ENCODE peak calls at places on chromosome 13, in ten cellular contexts. K, P, W, D, F, R, I, V, Y and S are unnamed samples.

GRCh38 chr13:44755872-44756271 is 179.7 kb upstream of the TSC22D1 start:
- DNase-seq in K (no peak), P (peak; percentile 64), W (no peak), D (no peak), F (no peak), R (no peak), I (no peak), V (no peak), Y (no peak), S (no peak)

GRCh38 chr13:43356566-43356965 is 333.2 kb downstream of the DNAJC15 start:
- DNase-seq in K (no peak), P (no peak), W (no peak), D (no peak), F (no peak), R (no peak), I (no peak), V (no peak), Y (no peak), S (no peak)

GRCh38 chr13:69935043-69935442 is 172.6 kb upstream of the ATXN8OS start:
- DNase-seq in K (no peak), P (peak; percentile 44), W (no peak), D (peak; percentile 7), F (peak; percentile 16), R (no peak), I (no peak), V (no peak), Y (no peak), S (no peak)

GRCh38 chr13:108621421-108621820 is 8.0 kb upstream of the MYO16 start:
- DNase-seq in K (no peak), P (peak; percentile 13), W (no peak), D (no peak), F (no peak), R (no peak), I (no peak), V (no peak), Y (no peak), S (no peak)

GRCh38 chr13:45370922-45371406 is 30.0 kb upstream of the TPT1 start:
- DNase-seq in K (peak; percentile 83), P (peak; percentile 60), W (peak; percentile 75), D (peak; percentile 77), F (peak; percentile 17), R (peak; percentile 84), I (peak; percentile 40), V (peak; percentile 33), Y (peak; percentile 42), S (peak; percentile 42)

GRCh38 chr13:105177265-105177900 is 1358.1 kb downstream of the EFNB2 start:
- DNase-seq in K (no peak), P (no peak), W (no peak), D (no peak), F (no peak), R (no peak), I (no peak), V (no peak), Y (no peak), S (no peak)

GRCh38 chr13:97798836-97799235 is 154.6 kb upstream of the IPO5 start:
- DNase-seq in K (no peak), P (no peak), W (no peak), D (no peak), F (no peak), R (no peak), I (no peak), V (no peak), Y (no peak), S (no peak)

GRCh38 chr13:43472344-43472743 is 314.4 kb downstream of the ENOX1 start:
- DNase-seq in K (no peak), P (no peak), W (no peak), D (no peak), F (no peak), R (no peak), I (no peak), V (no peak), Y (no peak), S (no peak)

GRCh38 chr13:105971720-105972119 is 563.7 kb downstream of the EFNB2 start:
- DNase-seq in K (no peak), P (no peak), W (no peak), D (no peak), F (no peak), R (no peak), I (no peak), V (no peak), Y (no peak), S (no peak)

GRCh38 chr13:48069573-48069972 is 25.3 kb downstream of the MED4 start:
- DNase-seq in K (no peak), P (no peak), W (no peak), D (no peak), F (no peak), R (no peak), I (no peak), V (no peak), Y (no peak), S (no peak)

GRCh38 chr13:48072787-48073186 is 22.1 kb downstream of the MED4 start:
- DNase-seq in K (no peak), P (no peak), W (no peak), D (no peak), F (no peak), R (no peak), I (no peak), V (no peak), Y (no peak), S (no peak)

GRCh38 chr13:48074006-48074405 is 20.9 kb downstream of the MED4 start:
- DNase-seq in K (no peak), P (no peak), W (no peak), D (no peak), F (no peak), R (no peak), I (no peak), V (no peak), Y (no peak), S (no peak)

GRCh38 chr13:48070942-48071341 is 24.0 kb downstream of the MED4 start:
- DNase-seq in K (no peak), P (no peak), W (no peak), D (no peak), F (no peak), R (no peak), I (no peak), V (no peak), Y (no peak), S (no peak)

DNA sequence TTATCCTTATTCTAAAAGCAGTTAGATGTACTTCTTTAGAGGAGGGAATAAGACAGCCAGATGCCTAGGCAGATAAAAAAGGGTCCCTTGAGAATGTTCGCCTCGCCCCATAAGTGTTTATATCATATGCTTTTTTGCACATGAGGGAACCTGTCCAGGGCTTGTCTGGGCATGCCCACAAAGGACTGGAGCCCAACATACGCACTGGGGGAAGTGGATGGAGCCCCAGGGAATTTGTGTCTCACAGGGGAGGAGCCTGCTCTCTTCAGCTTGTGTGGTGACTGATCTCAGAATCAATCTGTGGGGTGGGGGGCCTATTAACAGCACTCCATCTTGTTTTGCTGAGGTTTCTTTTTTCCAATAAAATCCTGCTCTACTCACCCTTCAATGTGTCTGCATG is 22.6 kb downstream of the MED4 start:
- DNase-seq in K (no peak), P (no peak), W (no peak), D (no peak), F (no peak), R (no peak), I (no peak), V (no peak), Y (no peak), S (no peak)
- H3K9me3 ChIP-seq in K (peaks cover 37% of the 10 kb centered on the region), P (peaks cover 7% of the 10 kb centered on the region), W (peaks cover 78% of the 10 kb centered on the region), D (peaks cover 30% of the 10 kb centered on the region), F (peaks cover 34% of the 10 kb centered on the region), R (peaks cover 23% of the 10 kb centered on the region), I (peaks cover 17% of the 10 kb centered on the region), V (no peaks in the 10 kb centered on the region), Y (no peaks in the 10 kb centered on the region), S (peaks cover 2% of the 10 kb centered on the region)

DNA sequence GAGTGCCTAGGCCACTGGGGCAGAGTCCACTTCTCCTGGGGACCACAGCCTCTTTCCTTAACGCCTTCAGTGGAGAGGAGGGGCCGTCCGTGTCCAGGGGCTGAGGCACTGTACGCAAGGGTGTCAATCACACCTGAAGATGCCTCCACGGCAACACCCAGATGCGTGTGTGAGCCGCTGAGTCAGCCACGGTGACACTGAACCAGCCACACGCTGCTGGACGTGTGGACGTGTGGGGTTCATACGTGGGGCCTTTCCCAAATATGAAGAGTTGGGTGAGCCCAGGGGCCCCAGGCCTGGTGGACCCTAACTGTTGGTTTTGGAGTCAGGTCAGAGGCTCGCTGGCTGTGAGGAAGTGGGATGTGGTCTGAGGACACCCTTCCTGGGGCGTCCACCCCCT is 51.6 kb downstream of the TMEM255B start:
- DNase-seq in K (no peak), P (no peak), W (no peak), D (no peak), F (no peak), R (no peak), I (no peak), V (no peak), Y (no peak), S (no peak)
- H3K9me3 ChIP-seq in K (no peaks in the 10 kb centered on the region), P (no peaks in the 10 kb centered on the region), W (peaks cover 15% of the 10 kb centered on the region), D (peaks cover 5% of the 10 kb centered on the region), F (peaks cover 8% of the 10 kb centered on the region), R (no peaks in the 10 kb centered on the region), I (no peaks in the 10 kb centered on the region), V (no peaks in the 10 kb centered on the region), Y (peaks cover 17% of the 10 kb centered on the region), S (no peaks in the 10 kb centered on the region)

GRCh38 chr13:111901301-111901905 is 165.5 kb upstream of the SOX1 start:
- DNase-seq in K (no peak), P (no peak), W (no peak), D (no peak), F (no peak), R (no peak), I (no peak), V (no peak), Y (no peak), S (no peak)
- H3K9me3 ChIP-seq in K (no peaks in the 10 kb centered on the region), P (no peaks in the 10 kb centered on the region), W (no peaks in the 10 kb centered on the region), D (no peaks in the 10 kb centered on the region), F (no peaks in the 10 kb centered on the region), R (no peaks in the 10 kb centered on the region), I (no peaks in the 10 kb centered on the region), V (no peaks in the 10 kb centered on the region), Y (no peaks in the 10 kb centered on the region), S (no peaks in the 10 kb centered on the region)

DNA sequence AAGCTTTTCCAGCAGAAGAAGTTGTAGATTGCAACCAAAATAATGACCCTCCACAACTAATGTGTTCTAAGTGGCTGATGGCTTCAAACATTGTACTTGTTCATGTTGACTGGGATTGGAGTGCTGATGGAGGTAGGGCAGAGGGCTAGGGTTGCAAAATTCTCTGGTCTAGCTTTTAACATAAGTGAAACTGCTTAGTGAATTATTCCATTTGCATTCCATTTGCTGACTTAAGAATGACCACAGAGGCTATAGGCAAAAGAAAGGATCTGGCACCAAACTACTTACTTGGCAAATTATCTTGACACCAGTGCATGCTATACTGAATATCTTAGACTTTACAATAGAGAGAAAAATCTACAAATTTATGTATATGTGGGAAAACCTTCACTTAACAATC is 287.0 kb downstream of the FGF9 start:
- DNase-seq in K (no peak), P (no peak), W (no peak), D (peak; percentile 38), F (no peak), R (no peak), I (no peak), V (no peak), Y (no peak), S (no peak)
- H3K9me3 ChIP-seq in K (no peaks in the 10 kb centered on the region), P (no peaks in the 10 kb centered on the region), W (no peaks in the 10 kb centered on the region), D (peaks cover 17% of the 10 kb centered on the region), F (peaks cover 2% of the 10 kb centered on the region), R (no peaks in the 10 kb centered on the region), I (no peaks in the 10 kb centered on the region), V (no peaks in the 10 kb centered on the region), Y (no peaks in the 10 kb centered on the region), S (no peaks in the 10 kb centered on the region)

DNA sequence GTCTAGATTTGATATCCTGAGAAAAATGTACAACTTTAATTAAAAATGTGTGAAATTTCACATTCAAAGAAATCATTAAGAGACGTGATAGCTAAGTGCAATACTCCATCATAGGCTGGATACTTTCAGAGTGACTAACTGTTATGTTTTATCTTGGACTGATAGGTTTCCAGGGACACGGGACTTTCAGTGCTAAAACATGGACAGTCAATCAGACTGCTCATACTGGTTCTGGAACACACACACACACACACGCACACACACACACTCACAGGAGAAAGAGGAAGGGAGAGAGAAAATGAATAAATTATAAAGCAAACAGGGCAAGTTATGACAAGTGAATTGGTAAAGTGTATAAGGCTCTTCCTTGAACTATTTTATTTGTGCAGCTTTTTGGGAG is 955.9 kb downstream of the SLITRK5 start:
- DNase-seq in K (no peak), P (no peak), W (no peak), D (no peak), F (no peak), R (no peak), I (no peak), V (no peak), Y (no peak), S (no peak)
- H3K9me3 ChIP-seq in K (no peaks in the 10 kb centered on the region), P (no peaks in the 10 kb centered on the region), W (no peaks in the 10 kb centered on the region), D (no peaks in the 10 kb centered on the region), F (peaks cover 5% of the 10 kb centered on the region), R (no peaks in the 10 kb centered on the region), I (no peaks in the 10 kb centered on the region), V (no peaks in the 10 kb centered on the region), Y (no peaks in the 10 kb centered on the region), S (no peaks in the 10 kb centered on the region)